ENCODE peak calls at places on chromosome 1, in nine cellular contexts. Z is activated naive CD8-positive, alpha-beta T cell treated with anti-CD3 and anti-CD28 coated beads for 36 hours; W is left colon; T is activated gamma-delta T cell treated with Interleukin-2 at 50 U/mL for 16 hours; J is effector memory CD4-positive, alpha-beta T cell; Y is NCI-H146; E is activated CD4-positive, alpha-beta T cell treated with anti-CD3 and anti-CD28 coated beads, Interleukin-2, amount 50 U/mL, for 1 hour; B is AML-193; Q is omental fat pad. K is an unnamed sample.

GRCh38 chr1:246067432-246068021 is 439.6 kb downstream of the SMYD3 start:
- DNase-seq in E (no peak), Y (no peak), B (peak), W (no peak), J (no peak), T (no peak), Q (no peak), Z (peak), K (no peak)

GRCh38 chr1:36411674-36412648 is 14.3 kb upstream of the LSM10 start:
- DNase-seq in B (peak), Q (no peak), W (no peak), Y (peak), T (no peak), Z (peak), E (peak), J (peak), K (no peak)

GRCh38 chr1:223726380-223727001 is 14.2 kb downstream of the CAPN2 start:
- DNase-seq in E (peak), B (no peak), Q (peak), Y (no peak), J (peak), Z (peak), T (peak), W (peak), K (peak)

GRCh38 chr1:12244078-12244477 is 14.2 kb downstream of the VPS13D start:
- DNase-seq in Q (no peak), W (no peak), E (no peak), Z (no peak), J (no peak), B (peak), Y (no peak), T (no peak), K (no peak)

GRCh38 chr1:248815407-248816034 is 10.2 kb downstream of the SH3BP5L start:
- DNase-seq in J (no peak), B (no peak), W (no peak), Q (no peak), Z (no peak), T (no peak), Y (no peak), E (no peak), K (no peak)

GRCh38 chr1:111878096-111878495 is 111.4 kb downstream of the KCND3 start:
- DNase-seq in T (no peak), J (no peak), Z (no peak), B (no peak), Q (no peak), W (no peak), E (no peak), Y (peak), K (no peak)

GRCh38 chr1:201022824-201023516 is 544 bp downstream of the KIF21B start:
- DNase-seq in E (no peak), Q (no peak), B (peak), Y (peak), J (peak), T (peak), W (no peak), Z (peak), K (peak)

GRCh38 chr1:214192825-214193643 is 87.9 kb upstream of the SMYD2 start:
- DNase-seq in W (no peak), Y (no peak), Z (no peak), J (no peak), E (no peak), T (no peak), Q (no peak), B (no peak), K (no peak)

GRCh38 chr1:210260087-210260486 is 27.5 kb downstream of the SERTAD4 start:
- DNase-seq in E (no peak), W (no peak), Y (no peak), Z (no peak), Q (no peak), B (no peak), T (no peak), J (no peak), K (no peak)

GRCh38 chr1:200354243-200354642 is 55.6 kb downstream of the ZNF281 start:
- DNase-seq in E (no peak), T (no peak), Z (no peak), W (no peak), J (no peak), B (peak), Y (no peak), Q (no peak), K (no peak)

GRCh38 chr1:90391116-90391515 is 326.0 kb downstream of the BARHL2 start:
- DNase-seq in Y (no peak), W (no peak), E (no peak), T (no peak), Z (no peak), B (no peak), J (no peak), Q (no peak), K (no peak)

GRCh38 chr1:209647212-209647611 is 5.0 kb downstream of the LAMB3 start:
- DNase-seq in Q (no peak), T (no peak), Z (no peak), E (no peak), W (no peak), B (no peak), Y (no peak), J (no peak), K (no peak)

GRCh38 chr1:88104234-88104633 is 579.8 kb upstream of the PKN2 start:
- DNase-seq in B (no peak), T (no peak), Z (no peak), J (no peak), Q (no peak), W (no peak), Y (no peak), E (no peak), K (no peak)

GRCh38 chr1:91552091-91552490 is 51.4 kb downstream of the CDC7 start:
- DNase-seq in J (no peak), Y (no peak), E (no peak), Z (no peak), Q (no peak), B (no peak), T (no peak), W (no peak), K (no peak)

GRCh38 chr1:170027760-170028159 is 46.7 kb downstream of the KIFAP3 start:
- DNase-seq in Z (no peak), W (no peak), B (no peak), J (no peak), T (no peak), Q (no peak), E (no peak), Y (no peak), K (no peak)

GRCh38 chr1:242139437-242139836 is 140.5 kb upstream of the MAP1LC3C start:
- DNase-seq in J (no peak), T (no peak), B (peak), Z (no peak), Q (no peak), E (no peak), Y (no peak), W (no peak), K (no peak)

GRCh38 chr1:21249940-21250493 is 40.2 kb downstream of the ECE1 start:
- DNase-seq in Y (no peak), Q (no peak), W (no peak), E (no peak), T (no peak), Z (no peak), J (no peak), B (no peak), K (no peak)

K was measured in effector memory CD8-positive, alpha-beta T cell.